ENCODE peak calls at places on chromosome 7, in five cellular contexts. W is CD8-positive, alpha-beta memory T cell; M is cardiac fibroblast; F is anterior cingulate cortex; N is GM03348. V is an unnamed sample.
A peak's percentile ranks its signal among the peaks of the same experiment; 100 is the strongest.

GRCh38 chr7:122833888-122834570 is 52.2 kb downstream of the CADPS2 start:
- DNase-seq in M (no peak), F (no peak), W (no peak), N (no peak), V (no peak)

GRCh38 chr7:22802426-22802825 is 20.2 kb downstream of the TOMM7 start:
- DNase-seq in M (no peak), N (no peak), F (no peak), W (no peak), V (no peak)

GRCh38 chr7:75536940-75537538 is 44.9 kb downstream of the SPDYE5 start:
- DNase-seq in N (no peak), F (no peak), M (no peak), W (no peak), V (no peak)

GRCh38 chr7:94471604-94472003 is 38.0 kb upstream of the CASD1 start:
- DNase-seq in W (no peak), M (no peak), N (no peak), F (no peak), V (no peak)

GRCh38 chr7:112449353-112449752 is 907 bp upstream of the IFRD1 start:
- DNase-seq in F (no peak), M (no peak), N (no peak), W (peak; percentile 60), V (no peak)

GRCh38 chr7:107353701-107354100 is 116.2 kb upstream of the GPR22 start:
- DNase-seq in M (no peak), F (no peak), N (peak; percentile 12), W (no peak), V (no peak)

GRCh38 chr7:611281-611810 is 91.7 kb upstream of the PDGFA start:
- DNase-seq in F (no peak), M (no peak), W (peak; percentile 40), N (no peak), V (no peak)

GRCh38 chr7:123635551-123636359 is 19.9 kb upstream of the LMOD2 start:
- DNase-seq in W (no peak), M (peak; percentile 76), N (peak; percentile 52), F (no peak), V (no peak)

GRCh38 chr7:4131043-4131442 is 551.1 kb upstream of the FOXK1 start:
- DNase-seq in F (no peak), N (no peak), W (no peak), M (no peak), V (no peak)

GRCh38 chr7:132739271-132739955 is 163.1 kb upstream of the PLXNA4 start:
- DNase-seq in W (no peak), M (peak; percentile 89), N (peak; percentile 81), F (peak; percentile 16), V (no peak)

GRCh38 chr7:100396421-100396982 is 23.2 kb downstream of the PILRA start:
- DNase-seq in N (no peak), F (no peak), W (peak; percentile 56), M (no peak), V (peak; percentile 58)

GRCh38 chr7:82247814-82248433 is 195.7 kb downstream of the CACNA2D1 start:
- DNase-seq in F (no peak), N (peak; percentile 26), M (peak; percentile 34), W (no peak), V (no peak)

GRCh38 chr7:77444123-77444522 is 28.0 kb upstream of the GSAP start:
- DNase-seq in W (no peak), F (no peak), M (no peak), N (no peak), V (no peak)

GRCh38 chr7:96026006-96026405 is 253.7 kb downstream of the DYNC1I1 start:
- DNase-seq in N (peak; percentile 23), M (no peak), F (no peak), W (no peak), V (no peak)

GRCh38 chr7:154388412-154388811 is 336.2 kb downstream of the DPP6 start:
- DNase-seq in N (no peak), W (no peak), M (no peak), F (no peak), V (no peak)

GRCh38 chr7:147298611-147299043 is 1182.0 kb downstream of the CNTNAP2 start:
- DNase-seq in M (no peak), F (no peak), N (peak; percentile 4), W (no peak), V (no peak)

GRCh38 chr7:106774768-106775551 is 90.1 kb upstream of the PIK3CG start:
- DNase-seq in M (peak; percentile 56), W (no peak), F (no peak), N (no peak), V (no peak)

GRCh38 chr7:27032843-27033242 is 63.0 kb downstream of the HOXA1 start:
- DNase-seq in W (no peak), N (peak; percentile 35), M (peak; percentile 1), F (no peak), V (no peak)

GRCh38 chr7:151735854-151736402 is 141.0 kb downstream of the PRKAG2 start:
- DNase-seq in M (no peak), F (no peak), W (no peak), N (no peak), V (no peak)

GRCh38 chr7:114293289-114294012 is 121.2 kb upstream of the FOXP2 start:
- DNase-seq in W (no peak), F (no peak), N (no peak), M (no peak), V (no peak)

GRCh38 chr7:38369816-38370493 is 96.5 kb upstream of the TARP start:
- DNase-seq in W (peak; percentile 88), F (peak; percentile 71), N (peak; percentile 84), M (peak; percentile 93), V (peak; percentile 66)

GRCh38 chr7:91263359-91264082 is 712 bp upstream of the FZD1 start:
- DNase-seq in N (peak; percentile 66), M (peak; percentile 26), F (peak; percentile 34), W (no peak), V (no peak)

GRCh38 chr7:151595702-151596340 is 76.1 kb upstream of the RHEB start:
- DNase-seq in N (no peak), M (no peak), W (no peak), F (no peak), V (no peak)

GRCh38 chr7:132687016-132687415 is 110.7 kb upstream of the PLXNA4 start:
- DNase-seq in M (no peak), F (no peak), W (no peak), N (no peak), V (no peak)

GRCh38 chr7:6436385-6436685 is 11.4 kb downstream of the DAGLB start:
- DNase-seq in M (no peak), N (no peak), W (no peak), F (peak; percentile 31), V (peak; percentile 28)

GRCh38 chr7:73437091-73437490 is 3.5 kb downstream of the FZD9 start:
- DNase-seq in F (no peak), N (no peak), M (no peak), W (no peak), V (no peak)

GRCh38 chr7:142859829-142860228 is 5.0 kb downstream of the EPHB6 start:
- DNase-seq in F (no peak), W (no peak), M (peak; percentile 77), N (no peak), V (no peak)

GRCh38 chr7:22726849-22727792 is at the start of gene IL6:
- DNase-seq in F (peak; percentile 28), W (no peak), M (peak; percentile 97), N (peak; percentile 86), V (no peak)

GRCh38 chr7:140397784-140398750 is at the start of gene SLC37A3:
- DNase-seq in N (peak; percentile 96), M (peak; percentile 86), W (peak; percentile 88), F (peak; percentile 75), V (peak; percentile 80)

GRCh38 chr7:65953890-65954289 is 28.1 kb downstream of the GUSB start:
- DNase-seq in M (no peak), W (no peak), F (no peak), N (no peak), V (no peak)

GRCh38 chr7:91164948-91165845 is 99.0 kb upstream of the FZD1 start:
- DNase-seq in W (no peak), N (peak; percentile 72), F (no peak), M (peak; percentile 73), V (no peak)

GRCh38 chr7:33627741-33628140 is 277.6 kb upstream of the BMPER start:
- DNase-seq in F (no peak), W (no peak), M (no peak), N (no peak), V (no peak)

GRCh38 chr7:132249591-132249971 is 326.7 kb downstream of the PLXNA4 start:
- DNase-seq in W (no peak), F (no peak), N (peak; percentile 41), M (peak; percentile 23), V (no peak)

GRCh38 chr7:6143997-6144396 is 112.8 kb downstream of the ANKRD61 start:
- DNase-seq in F (no peak), W (no peak), M (no peak), N (no peak), V (no peak)

GRCh38 chr7:53237344-53237913 is 202.0 kb downstream of the POM121L12 start:
- DNase-seq in F (no peak), M (peak; percentile 0), N (no peak), W (no peak), V (no peak)

GRCh38 chr7:102284399-102284798 is 2.3 kb upstream of the SH2B2 start:
- DNase-seq in N (no peak), F (no peak), W (no peak), M (no peak), V (no peak)

GRCh38 chr7:1028775-1029636 is 15.3 kb upstream of the GPR146 start:
- DNase-seq in M (peak; percentile 94), F (peak; percentile 82), N (peak; percentile 95), W (peak; percentile 77), V (peak; percentile 60)

GRCh38 chr7:104059103-104059502 is 69.6 kb upstream of the RELN start:
- DNase-seq in M (no peak), N (no peak), F (no peak), W (no peak), V (no peak)

GRCh38 chr7:17487343-17487742 is 188.9 kb downstream of the AHR start:
- DNase-seq in F (no peak), M (no peak), W (no peak), N (no peak), V (no peak)